ENCODE peak calls at places on chromosomes 2 and 18, in nine cellular contexts. R is HT1080, I is aorta, P is kidney tubule cell, J is fibroblast of mammary gland, M is sciatic nerve, X is ELR, G is GM04504, D is hypothalamus. Q is an unnamed sample.

GRCh38 chr2:215755651-215756350 is 257.6 kb downstream of the MREG start:
- DNase-seq in R (no peak), I (no peak), P (no peak), J (no peak), M (no peak), X (no peak), G (peak), D (no peak), Q (no peak)

GRCh38 chr2:191976436-191976835 is 129.5 kb upstream of the CAVIN2 start:
- DNase-seq in R (peak), I (no peak), P (peak), J (peak), M (no peak), X (peak), G (no peak), D (no peak), Q (no peak)

GRCh38 chr18:415047-415446 is 85.5 kb downstream of the COLEC12 start:
- DNase-seq in R (no peak), I (no peak), P (no peak), J (no peak), M (no peak), X (no peak), G (no peak), D (no peak), Q (no peak)

GRCh38 chr2:160294339-160294803 is 94.3 kb upstream of the ITGB6 start:
- DNase-seq in R (peak), I (peak), P (peak), J (peak), M (peak), X (peak), G (peak), D (no peak), Q (peak)

GRCh38 chr2:212213191-212213590 is 325.4 kb downstream of the ERBB4 start:
- DNase-seq in R (no peak), I (no peak), P (no peak), J (no peak), M (no peak), X (no peak), G (no peak), D (no peak), Q (no peak)

GRCh38 chr2:240618776-240619175 is 6.5 kb upstream of the GPR35 start:
- DNase-seq in R (no peak), I (no peak), P (no peak), J (no peak), M (peak), X (no peak), G (no peak), D (no peak), Q (no peak)

GRCh38 chr2:213229814-213230213 is 54.5 kb upstream of the SPAG16 start:
- DNase-seq in R (peak), I (no peak), P (no peak), J (peak), M (no peak), X (peak), G (peak), D (no peak), Q (no peak)

GRCh38 chr2:60957643-60958042 is 59.9 kb upstream of the PEX13 start:
- DNase-seq in R (peak), I (no peak), P (peak), J (no peak), M (no peak), X (no peak), G (no peak), D (no peak), Q (peak)

GRCh38 chr2:189876271-189876670 is 92.0 kb downstream of the PMS1 start:
- DNase-seq in R (no peak), I (no peak), P (no peak), J (peak), M (no peak), X (no peak), G (no peak), D (no peak), Q (no peak)

GRCh38 chr2:27664245-27664574 is 521 bp downstream of the SLC4A1AP start:
- DNase-seq in R (no peak), I (no peak), P (peak), J (no peak), M (no peak), X (no peak), G (no peak), D (no peak), Q (no peak)

GRCh38 chr2:121746071-121746578 is 9.3 kb upstream of the TSN start:
- DNase-seq in R (peak), I (no peak), P (peak), J (no peak), M (no peak), X (no peak), G (no peak), D (no peak), Q (no peak)

Q was measured in mucosa of gallbladder.